ENCODE peak calls at places on chromosomes 6 and 20, in nine cellular contexts. Q is choroid plexus epithelial cell, Y is pancreas, P is fibroblast of the aortic adventitia, L is cardiac fibroblast, S is AG04450, V is mucosa of descending colon, T is AG09319, W is heart left ventricle. H is an unnamed sample.

GRCh38 chr6:117136702-117137101 is 128.7 kb upstream of the VGLL2 start:
- DNase-seq in Q (no peak), Y (no peak), P (no peak), L (no peak), S (no peak), V (no peak), T (no peak), W (no peak), H (no peak)

GRCh38 chr20:60913298-60913697 is 338.8 kb upstream of the CDH4 start:
- DNase-seq in Q (no peak), Y (no peak), P (no peak), L (no peak), S (no peak), V (no peak), T (no peak), W (no peak), H (no peak)

GRCh38 chr6:137136065-137136464 is 37.4 kb downstream of the IL22RA2 start:
- DNase-seq in Q (peak; percentile 51), Y (no peak), P (peak; percentile 35), L (peak; percentile 33), S (no peak), V (no peak), T (no peak), W (no peak), H (no peak)

GRCh38 chr20:35395728-35396127 is 16.0 kb downstream of the UQCC1 start:
- DNase-seq in Q (peak; percentile 68), Y (no peak), P (peak; percentile 95), L (peak; percentile 92), S (no peak), V (no peak), T (peak; percentile 44), W (no peak), H (no peak)

GRCh38 chr20:41047975-41048305 is 19.3 kb downstream of the TOP1 start:
- DNase-seq in Q (peak; percentile 47), Y (no peak), P (peak; percentile 62), L (peak; percentile 49), S (no peak), V (no peak), T (no peak), W (no peak), H (no peak)

GRCh38 chr6:31718294-31718693 is 3.1 kb downstream of the LY6G6D start:
- DNase-seq in Q (no peak), Y (no peak), P (no peak), L (no peak), S (no peak), V (no peak), T (no peak), W (no peak), H (no peak)

GRCh38 chr6:150267686-150268561 is 100.9 kb upstream of the IYD start:
- DNase-seq in Q (peak; percentile 58), Y (no peak), P (peak; percentile 37), L (peak; percentile 79), S (peak; percentile 46), V (no peak), T (no peak), W (no peak), H (no peak)

GRCh38 chr6:43386492-43386891 is 17.0 kb upstream of the ZNF318 start:
- DNase-seq in Q (no peak), Y (no peak), P (peak; percentile 60), L (no peak), S (no peak), V (no peak), T (no peak), W (no peak), H (no peak)

GRCh38 chr6:149499066-149499465 is 14.3 kb upstream of the ZC3H12D start:
- DNase-seq in Q (peak; percentile 97), Y (no peak), P (peak; percentile 57), L (peak; percentile 87), S (peak; percentile 93), V (no peak), T (peak; percentile 28), W (no peak), H (no peak)

GRCh38 chr6:75563032-75563431 is 38.6 kb upstream of the SENP6 start:
- DNase-seq in Q (peak; percentile 66), Y (no peak), P (peak; percentile 24), L (peak; percentile 54), S (no peak), V (no peak), T (no peak), W (no peak), H (no peak)

GRCh38 chr20:47368301-47368700 is 11.8 kb upstream of the ZMYND8 start:
- DNase-seq in Q (no peak), Y (no peak), P (no peak), L (no peak), S (no peak), V (no peak), T (no peak), W (no peak), H (no peak)

GRCh38 chr6:3325210-3325609 is 66.5 kb downstream of the PSMG4 start:
- DNase-seq in Q (peak; percentile 72), Y (no peak), P (peak; percentile 78), L (peak; percentile 69), S (no peak), V (no peak), T (peak; percentile 23), W (no peak), H (no peak)

GRCh38 chr20:1905693-1906092 is 10.5 kb downstream of the SIRPA start:
- DNase-seq in Q (no peak), Y (peak; percentile 12), P (no peak), L (no peak), S (no peak), V (no peak), T (no peak), W (no peak), H (no peak)

GRCh38 chr6:149054559-149055194 is 262.8 kb upstream of the TAB2 start:
- DNase-seq in Q (no peak), Y (no peak), P (no peak), L (no peak), S (no peak), V (no peak), T (no peak), W (no peak), H (no peak)

GRCh38 chr20:51966296-51966971 is 164.1 kb upstream of the SALL4 start:
- DNase-seq in Q (peak; percentile 86), Y (no peak), P (peak; percentile 80), L (peak; percentile 81), S (no peak), V (no peak), T (peak; percentile 22), W (peak; percentile 28), H (peak; percentile 52)

DNA sequence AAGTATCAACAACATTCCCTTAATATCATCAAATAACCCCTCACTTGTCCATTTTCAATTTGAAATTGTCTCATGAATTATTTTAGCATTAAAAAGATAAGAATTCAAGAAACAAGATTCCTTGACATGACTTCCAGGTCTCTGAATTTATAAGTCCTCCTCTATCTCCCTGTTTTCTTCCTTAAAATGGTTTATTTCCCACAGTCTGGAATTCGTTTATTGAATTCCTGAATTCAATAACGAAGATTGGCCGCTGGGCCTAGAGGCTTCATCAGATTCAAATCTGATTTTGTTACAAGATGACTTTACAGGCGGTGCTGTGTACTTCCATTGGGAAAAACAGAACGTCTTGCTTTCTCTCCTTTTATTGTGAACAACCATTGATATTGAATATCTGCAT is 48.9 kb upstream of the NELFCD start:
- DNase-seq in Q (no peak), Y (no peak), P (no peak), L (no peak), S (no peak), V (no peak), T (no peak), W (no peak), H (no peak)
- TF ChIP-seq CTCF in Q (no peak), Y (no peak), P (no peak), L (no peak), S (no peak), V (no peak), T (no peak), W (no peak), H (no peak)

GRCh38 chr6:130037207-130037811 is 18.9 kb downstream of the L3MBTL3 start:
- DNase-seq in Q (peak; percentile 36), Y (no peak), P (peak; percentile 30), L (no peak), S (no peak), V (no peak), T (no peak), W (no peak), H (no peak)
- TF ChIP-seq CTCF in Q (peak; percentile 57), Y (no peak), P (peak; percentile 56), L (peak; percentile 51), S (peak; percentile 51), V (no peak), T (peak; percentile 37), W (peak; percentile 27), H (peak; percentile 70)

GRCh38 chr6:125970760-125971159 is 14.2 kb downstream of the HINT3 start:
- DNase-seq in Q (no peak), Y (no peak), P (no peak), L (no peak), S (no peak), V (no peak), T (no peak), W (no peak), H (no peak)

GRCh38 chr6:125968493-125968892 is 11.9 kb downstream of the HINT3 start:
- DNase-seq in Q (no peak), Y (no peak), P (no peak), L (no peak), S (no peak), V (no peak), T (no peak), W (no peak), H (no peak)

GRCh38 chr6:125979101-125979500 is 7.2 kb upstream of the TRMT11 start:
- DNase-seq in Q (no peak), Y (no peak), P (no peak), L (no peak), S (no peak), V (no peak), T (no peak), W (no peak), H (no peak)

DNA sequence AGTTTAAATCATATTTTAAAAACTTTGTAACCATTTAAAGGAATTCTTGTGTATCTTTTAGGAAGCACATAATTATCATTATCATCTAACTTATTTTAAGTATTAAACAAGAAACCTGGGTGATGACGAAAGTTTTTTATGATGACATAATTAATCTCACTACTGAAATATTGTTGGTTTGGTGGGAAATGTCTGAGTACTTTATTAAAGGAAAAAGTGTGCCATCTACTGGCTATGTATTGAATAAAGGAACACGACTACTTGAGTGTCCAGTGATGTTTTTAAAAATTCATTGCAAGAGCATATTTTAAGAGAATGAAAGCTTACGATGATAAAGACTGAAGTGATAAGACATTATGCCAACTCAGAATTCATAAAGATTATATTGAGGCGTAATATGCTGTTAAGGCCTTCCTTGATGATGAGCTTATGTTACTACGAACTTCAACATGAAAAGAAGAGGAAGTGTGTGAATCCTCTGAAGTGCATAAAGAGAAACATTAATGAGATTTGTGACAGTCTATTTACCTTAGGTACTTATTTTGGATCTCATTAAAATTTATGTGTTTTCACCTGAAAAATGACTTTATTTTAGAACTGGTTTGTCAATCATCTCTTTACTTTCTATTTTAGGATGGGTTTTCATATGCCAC is 12.0 kb upstream of the TRMT11 start:
- DNase-seq in Q (peak; percentile 83), Y (no peak), P (peak; percentile 86), L (peak; percentile 81), S (no peak), V (no peak), T (no peak), W (no peak), H (no peak)
- TF ChIP-seq CTCF in Q (peak; percentile 56), Y (peak; percentile 21), P (peak; percentile 46), L (peak; percentile 40), S (peak; percentile 55), V (peak; percentile 34), T (peak; percentile 49), W (peak; percentile 62), H (peak; percentile 73)

DNA sequence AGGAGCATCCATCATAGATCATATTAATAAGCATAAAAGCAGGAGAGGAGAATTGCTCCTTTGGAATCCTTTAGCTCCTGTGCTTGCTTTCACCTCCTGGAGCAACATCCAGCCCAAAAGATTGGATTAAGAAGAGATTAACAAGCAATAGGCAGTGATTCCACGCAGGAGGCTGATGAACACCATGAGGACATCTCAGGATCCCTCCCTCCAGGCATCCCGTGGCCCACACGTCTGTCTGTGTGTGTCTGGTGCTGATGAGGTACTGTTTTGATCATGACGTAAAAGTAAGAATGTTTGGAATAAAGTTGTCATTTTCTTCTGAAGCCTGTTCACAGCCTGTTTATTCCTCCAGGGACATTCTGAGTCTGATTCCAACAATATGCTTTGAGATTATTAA is 185.5 kb upstream of the MYLIP start:
- DNase-seq in Q (no peak), Y (no peak), P (no peak), L (no peak), S (no peak), V (no peak), T (no peak), W (no peak), H (no peak)
- TF ChIP-seq CTCF in Q (no peak), Y (no peak), P (no peak), L (no peak), S (no peak), V (no peak), T (no peak), W (no peak), H (no peak)

H was measured in neural crest cell.